ENCODE peak calls at places on chromosomes 16 and 17, in eight cellular contexts. One of them, this sample, is unnamed.

GRCh38 chr17:75846701-75847594 is 2.7 kb upstream of the UNC13D start:
- DNase-seq in mucosa of descending colon: no peak
- DNase-seq in H9: no peak
- DNase-seq in cardiac muscle cell: peak; percentile 44
- DNase-seq in transverse colon: no peak
- DNase-seq in psoas muscle: no peak
- DNase-seq in T-helper 17 cell: no peak
- DNase-seq in heart left ventricle: no peak
- DNase-seq in this sample: no peak

GRCh38 chr16:4082474-4083044 is 33.7 kb downstream of the ADCY9 start:
- DNase-seq in heart left ventricle: no peak
- DNase-seq in psoas muscle: no peak
- DNase-seq in cardiac muscle cell: no peak
- DNase-seq in H9: no peak
- DNase-seq in T-helper 17 cell: no peak
- DNase-seq in mucosa of descending colon: no peak
- DNase-seq in transverse colon: no peak
- DNase-seq in this sample: no peak

GRCh38 chr16:62639890-62640289 is 603.7 kb upstream of the CDH8 start:
- DNase-seq in psoas muscle: no peak
- DNase-seq in H9: no peak
- DNase-seq in transverse colon: no peak
- DNase-seq in heart left ventricle: no peak
- DNase-seq in T-helper 17 cell: no peak
- DNase-seq in cardiac muscle cell: no peak
- DNase-seq in mucosa of descending colon: no peak
- DNase-seq in this sample: no peak

GRCh38 chr17:1462164-1463112 is 6.4 kb upstream of the CRK start:
- DNase-seq in H9: no peak
- DNase-seq in cardiac muscle cell: no peak
- DNase-seq in psoas muscle: no peak
- DNase-seq in heart left ventricle: peak; percentile 56
- DNase-seq in T-helper 17 cell: no peak
- DNase-seq in mucosa of descending colon: no peak
- DNase-seq in transverse colon: no peak
- DNase-seq in this sample: no peak

GRCh38 chr16:50215680-50216079 is 50.7 kb upstream of the ADCY7 start:
- DNase-seq in mucosa of descending colon: no peak
- DNase-seq in psoas muscle: no peak
- DNase-seq in H9: no peak
- DNase-seq in cardiac muscle cell: no peak
- DNase-seq in transverse colon: no peak
- DNase-seq in heart left ventricle: no peak
- DNase-seq in T-helper 17 cell: no peak
- DNase-seq in this sample: no peak

GRCh38 chr17:69502488-69502887 is 88.0 kb downstream of the MAP2K6 start:
- DNase-seq in mucosa of descending colon: no peak
- DNase-seq in H9: no peak
- DNase-seq in heart left ventricle: no peak
- DNase-seq in transverse colon: no peak
- DNase-seq in cardiac muscle cell: no peak
- DNase-seq in T-helper 17 cell: no peak
- DNase-seq in psoas muscle: no peak
- DNase-seq in this sample: no peak

GRCh38 chr17:9237661-9238301 is 216.5 kb downstream of the NTN1 start:
- DNase-seq in heart left ventricle: peak; percentile 22
- DNase-seq in cardiac muscle cell: no peak
- DNase-seq in psoas muscle: no peak
- DNase-seq in T-helper 17 cell: no peak
- DNase-seq in transverse colon: no peak
- DNase-seq in H9: no peak
- DNase-seq in mucosa of descending colon: no peak
- DNase-seq in this sample: no peak

GRCh38 chr16:70576431-70577255 is 53.0 kb downstream of the SF3B3 start:
- DNase-seq in mucosa of descending colon: no peak
- DNase-seq in cardiac muscle cell: no peak
- DNase-seq in heart left ventricle: peak; percentile 14
- DNase-seq in psoas muscle: no peak
- DNase-seq in transverse colon: peak; percentile 33
- DNase-seq in H9: no peak
- DNase-seq in T-helper 17 cell: no peak
- DNase-seq in this sample: no peak

GRCh38 chr16:58638148-58639036 is 8.8 kb upstream of the CNOT1 start:
- DNase-seq in H9: peak; percentile 72
- DNase-seq in T-helper 17 cell: no peak
- DNase-seq in cardiac muscle cell: no peak
- DNase-seq in transverse colon: peak; percentile 35
- DNase-seq in mucosa of descending colon: no peak
- DNase-seq in heart left ventricle: peak; percentile 50
- DNase-seq in psoas muscle: no peak
- DNase-seq in this sample: peak; percentile 26

GRCh38 chr17:16939606-16940115 is 32.3 kb downstream of the TNFRSF13B start:
- DNase-seq in H9: peak; percentile 39
- DNase-seq in heart left ventricle: no peak
- DNase-seq in T-helper 17 cell: no peak
- DNase-seq in mucosa of descending colon: no peak
- DNase-seq in psoas muscle: no peak
- DNase-seq in cardiac muscle cell: no peak
- DNase-seq in transverse colon: peak; percentile 6
- DNase-seq in this sample: no peak

GRCh38 chr17:61209524-61209923 is 190.1 kb upstream of the TBX2 start:
- DNase-seq in T-helper 17 cell: no peak
- DNase-seq in psoas muscle: no peak
- DNase-seq in H9: no peak
- DNase-seq in transverse colon: no peak
- DNase-seq in mucosa of descending colon: no peak
- DNase-seq in heart left ventricle: no peak
- DNase-seq in cardiac muscle cell: no peak
- DNase-seq in this sample: no peak

GRCh38 chr16:73890524-73891500 is 405.8 kb upstream of the PSMD7 start:
- DNase-seq in psoas muscle: no peak
- DNase-seq in T-helper 17 cell: no peak
- DNase-seq in cardiac muscle cell: peak; percentile 45
- DNase-seq in mucosa of descending colon: no peak
- DNase-seq in heart left ventricle: no peak
- DNase-seq in transverse colon: peak; percentile 8
- DNase-seq in H9: peak; percentile 57
- DNase-seq in this sample: no peak

GRCh38 chr16:11692171-11692570 is 23.9 kb downstream of the SNN start:
- DNase-seq in H9: no peak
- DNase-seq in psoas muscle: no peak
- DNase-seq in cardiac muscle cell: no peak
- DNase-seq in T-helper 17 cell: no peak
- DNase-seq in transverse colon: no peak
- DNase-seq in heart left ventricle: no peak
- DNase-seq in mucosa of descending colon: no peak
- DNase-seq in this sample: no peak

GRCh38 chr17:73192219-73192893 is 499 bp upstream of the COG1 start:
- DNase-seq in heart left ventricle: peak; percentile 70
- DNase-seq in H9: peak; percentile 83
- DNase-seq in mucosa of descending colon: peak; percentile 82
- DNase-seq in transverse colon: peak; percentile 66
- DNase-seq in psoas muscle: peak; percentile 83
- DNase-seq in cardiac muscle cell: peak; percentile 85
- DNase-seq in T-helper 17 cell: peak; percentile 55
- DNase-seq in this sample: peak; percentile 65

GRCh38 chr17:31008374-31009035 is 37.7 kb downstream of the RNF135 start:
- DNase-seq in transverse colon: peak; percentile 64
- DNase-seq in mucosa of descending colon: peak; percentile 81
- DNase-seq in H9: peak; percentile 84
- DNase-seq in cardiac muscle cell: peak; percentile 65
- DNase-seq in psoas muscle: peak; percentile 68
- DNase-seq in T-helper 17 cell: peak; percentile 36
- DNase-seq in heart left ventricle: peak; percentile 63
- DNase-seq in this sample: peak; percentile 63

GRCh38 chr17:11221721-11222120 is 19.3 kb upstream of the SHISA6 start:
- DNase-seq in transverse colon: no peak
- DNase-seq in heart left ventricle: no peak
- DNase-seq in psoas muscle: no peak
- DNase-seq in mucosa of descending colon: no peak
- DNase-seq in H9: no peak
- DNase-seq in cardiac muscle cell: no peak
- DNase-seq in T-helper 17 cell: no peak
- DNase-seq in this sample: no peak

GRCh38 chr16:58636474-58636873 is 6.8 kb upstream of the CNOT1 start:
- DNase-seq in heart left ventricle: no peak
- DNase-seq in mucosa of descending colon: no peak
- DNase-seq in H9: no peak
- DNase-seq in cardiac muscle cell: no peak
- DNase-seq in T-helper 17 cell: no peak
- DNase-seq in transverse colon: no peak
- DNase-seq in psoas muscle: no peak
- DNase-seq in this sample: no peak

GRCh38 chr17:77281904-77282367 is 141.2 kb downstream of the SEC14L1 start:
- DNase-seq in mucosa of descending colon: peak; percentile 82
- DNase-seq in T-helper 17 cell: no peak
- DNase-seq in transverse colon: peak; percentile 72
- DNase-seq in cardiac muscle cell: no peak
- DNase-seq in psoas muscle: no peak
- DNase-seq in heart left ventricle: no peak
- DNase-seq in H9: no peak
- DNase-seq in this sample: no peak

GRCh38 chr17:41456206-41456605 is 11.0 kb downstream of the KRT32 start:
- DNase-seq in transverse colon: no peak
- DNase-seq in H9: peak; percentile 61
- DNase-seq in cardiac muscle cell: no peak
- DNase-seq in heart left ventricle: no peak
- DNase-seq in mucosa of descending colon: no peak
- DNase-seq in T-helper 17 cell: no peak
- DNase-seq in psoas muscle: no peak
- DNase-seq in this sample: no peak

DNA sequence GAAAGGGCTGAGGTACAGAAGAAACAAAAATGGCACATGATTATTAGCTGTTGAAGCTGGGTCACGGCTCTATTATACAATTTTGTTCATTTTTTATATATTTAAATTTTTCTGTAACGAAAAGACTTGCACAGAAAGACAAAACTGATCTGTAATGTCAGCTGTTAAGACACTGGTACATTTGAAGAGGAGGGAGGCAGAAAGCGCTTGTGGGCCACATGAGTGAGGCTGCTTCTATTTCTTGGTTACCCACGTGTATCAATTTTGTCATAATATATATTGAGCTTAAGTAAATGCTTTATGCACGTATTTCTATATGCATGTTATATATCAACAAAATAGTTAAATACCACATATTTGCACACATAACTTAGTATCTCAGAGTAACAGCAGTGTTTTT is 151.8 kb upstream of the KCNJ18 start:
- DNase-seq in H9: no peak
- DNase-seq in T-helper 17 cell: no peak
- DNase-seq in cardiac muscle cell: no peak
- DNase-seq in heart left ventricle: no peak
- DNase-seq in mucosa of descending colon: no peak
- DNase-seq in psoas muscle: no peak
- DNase-seq in transverse colon: no peak
- DNase-seq in this sample: no peak
- H3K9me3 ChIP-seq in H9: peaks cover 13% of the 10 kb centered on the region
- H3K9me3 ChIP-seq in T-helper 17 cell: no peaks in the 10 kb centered on the region
- H3K9me3 ChIP-seq in cardiac muscle cell: peaks cover 9% of the 10 kb centered on the region
- H3K9me3 ChIP-seq in heart left ventricle: peaks cover 26% of the 10 kb centered on the region
- H3K9me3 ChIP-seq in mucosa of descending colon: peaks cover 6% of the 10 kb centered on the region
- H3K9me3 ChIP-seq in psoas muscle: peaks cover 20% of the 10 kb centered on the region
- H3K9me3 ChIP-seq in transverse colon: peaks cover 11% of the 10 kb centered on the region
- H3K9me3 ChIP-seq in this sample: peaks cover 29% of the 10 kb centered on the region

GRCh38 chr16:64864232-64864803 is 257.5 kb downstream of the CDH11 start:
- DNase-seq in transverse colon: no peak
- DNase-seq in mucosa of descending colon: no peak
- DNase-seq in H9: no peak
- DNase-seq in psoas muscle: no peak
- DNase-seq in heart left ventricle: no peak
- DNase-seq in T-helper 17 cell: no peak
- DNase-seq in cardiac muscle cell: peak; percentile 11
- DNase-seq in this sample: no peak
- H3K9me3 ChIP-seq in transverse colon: no peaks in the 10 kb centered on the region
- H3K9me3 ChIP-seq in mucosa of descending colon: no peaks in the 10 kb centered on the region
- H3K9me3 ChIP-seq in H9: no peaks in the 10 kb centered on the region
- H3K9me3 ChIP-seq in psoas muscle: no peaks in the 10 kb centered on the region
- H3K9me3 ChIP-seq in heart left ventricle: no peaks in the 10 kb centered on the region
- H3K9me3 ChIP-seq in T-helper 17 cell: no peaks in the 10 kb centered on the region
- H3K9me3 ChIP-seq in cardiac muscle cell: no peaks in the 10 kb centered on the region
- H3K9me3 ChIP-seq in this sample: no peaks in the 10 kb centered on the region

GRCh38 chr16:48358419-48358818 is 26.8 kb downstream of the SIAH1 start:
- DNase-seq in T-helper 17 cell: no peak
- DNase-seq in H9: no peak
- DNase-seq in heart left ventricle: no peak
- DNase-seq in cardiac muscle cell: no peak
- DNase-seq in transverse colon: no peak
- DNase-seq in mucosa of descending colon: no peak
- DNase-seq in psoas muscle: no peak
- DNase-seq in this sample: no peak

GRCh38 chr16:48361540-48361939 is 23.7 kb downstream of the SIAH1 start:
- DNase-seq in mucosa of descending colon: no peak
- DNase-seq in H9: no peak
- DNase-seq in transverse colon: no peak
- DNase-seq in T-helper 17 cell: no peak
- DNase-seq in psoas muscle: no peak
- DNase-seq in heart left ventricle: no peak
- DNase-seq in cardiac muscle cell: no peak
- DNase-seq in this sample: no peak

GRCh38 chr16:48361012-48361411 is 24.2 kb downstream of the SIAH1 start:
- DNase-seq in cardiac muscle cell: no peak
- DNase-seq in H9: no peak
- DNase-seq in psoas muscle: no peak
- DNase-seq in mucosa of descending colon: no peak
- DNase-seq in transverse colon: no peak
- DNase-seq in heart left ventricle: no peak
- DNase-seq in T-helper 17 cell: no peak
- DNase-seq in this sample: no peak

GRCh38 chr16:48356633-48357376 is 28.4 kb downstream of the SIAH1 start:
- DNase-seq in transverse colon: no peak
- DNase-seq in psoas muscle: no peak
- DNase-seq in mucosa of descending colon: no peak
- DNase-seq in T-helper 17 cell: no peak
- DNase-seq in cardiac muscle cell: no peak
- DNase-seq in H9: no peak
- DNase-seq in heart left ventricle: no peak
- DNase-seq in this sample: no peak

GRCh38 chr16:48359983-48360382 is 25.2 kb downstream of the SIAH1 start:
- DNase-seq in heart left ventricle: no peak
- DNase-seq in psoas muscle: no peak
- DNase-seq in transverse colon: no peak
- DNase-seq in H9: no peak
- DNase-seq in mucosa of descending colon: no peak
- DNase-seq in T-helper 17 cell: no peak
- DNase-seq in cardiac muscle cell: no peak
- DNase-seq in this sample: no peak
- H3K9me3 ChIP-seq in heart left ventricle: no peaks in the 10 kb centered on the region
- H3K9me3 ChIP-seq in psoas muscle: no peaks in the 10 kb centered on the region
- H3K9me3 ChIP-seq in transverse colon: no peaks in the 10 kb centered on the region
- H3K9me3 ChIP-seq in H9: no peaks in the 10 kb centered on the region
- H3K9me3 ChIP-seq in mucosa of descending colon: no peaks in the 10 kb centered on the region
- H3K9me3 ChIP-seq in T-helper 17 cell: no peaks in the 10 kb centered on the region
- H3K9me3 ChIP-seq in cardiac muscle cell: no peaks in the 10 kb centered on the region
- H3K9me3 ChIP-seq in this sample: no peaks in the 10 kb centered on the region

GRCh38 chr16:76819517-76819916 is 371.5 kb upstream of the MON1B start:
- DNase-seq in psoas muscle: no peak
- DNase-seq in mucosa of descending colon: no peak
- DNase-seq in transverse colon: no peak
- DNase-seq in heart left ventricle: no peak
- DNase-seq in T-helper 17 cell: no peak
- DNase-seq in cardiac muscle cell: no peak
- DNase-seq in H9: no peak
- DNase-seq in this sample: no peak

GRCh38 chr16:76818611-76819181 is 372.3 kb upstream of the MON1B start:
- DNase-seq in mucosa of descending colon: no peak
- DNase-seq in H9: no peak
- DNase-seq in psoas muscle: no peak
- DNase-seq in T-helper 17 cell: no peak
- DNase-seq in transverse colon: no peak
- DNase-seq in cardiac muscle cell: no peak
- DNase-seq in heart left ventricle: no peak
- DNase-seq in this sample: no peak

GRCh38 chr16:76816475-76816874 is 374.5 kb upstream of the MON1B start:
- DNase-seq in T-helper 17 cell: no peak
- DNase-seq in H9: no peak
- DNase-seq in mucosa of descending colon: no peak
- DNase-seq in cardiac muscle cell: no peak
- DNase-seq in heart left ventricle: no peak
- DNase-seq in psoas muscle: no peak
- DNase-seq in transverse colon: no peak
- DNase-seq in this sample: no peak
- H3K9me3 ChIP-seq in T-helper 17 cell: peaks cover 3% of the 10 kb centered on the region
- H3K9me3 ChIP-seq in H9: no peaks in the 10 kb centered on the region
- H3K9me3 ChIP-seq in mucosa of descending colon: peaks cover 6% of the 10 kb centered on the region
- H3K9me3 ChIP-seq in cardiac muscle cell: no peaks in the 10 kb centered on the region
- H3K9me3 ChIP-seq in heart left ventricle: no peaks in the 10 kb centered on the region
- H3K9me3 ChIP-seq in psoas muscle: no peaks in the 10 kb centered on the region
- H3K9me3 ChIP-seq in transverse colon: no peaks in the 10 kb centered on the region
- H3K9me3 ChIP-seq in this sample: peaks cover 5% of the 10 kb centered on the region

This sample was measured in left ventricle myocardium inferior.